ENCODE peak calls at places on chromosomes 1 and 21, in six cellular contexts. One of them, this sample, is unnamed.

GRCh38 chr1:220485791-220486190 is 42.1 kb upstream of the MARK1 start:
- DNase-seq in PC-3: no peak
- DNase-seq in ELR: no peak
- DNase-seq in dermis microvascular lymphatic vessel endothelial cell: no peak
- DNase-seq in bronchial epithelial cell: no peak
- DNase-seq in ovary: no peak
- DNase-seq in this sample: no peak

GRCh38 chr1:65170511-65171142 is 22.6 kb downstream of the AK4 start:
- DNase-seq in dermis microvascular lymphatic vessel endothelial cell: peak; percentile 74
- DNase-seq in bronchial epithelial cell: peak; percentile 47
- DNase-seq in ELR: no peak
- DNase-seq in ovary: no peak
- DNase-seq in PC-3: peak; percentile 64
- DNase-seq in this sample: no peak

GRCh38 chr21:36436829-36437744 is 42.8 kb downstream of the CLDN14 start:
- DNase-seq in ovary: no peak
- DNase-seq in PC-3: no peak
- DNase-seq in ELR: no peak
- DNase-seq in bronchial epithelial cell: no peak
- DNase-seq in dermis microvascular lymphatic vessel endothelial cell: no peak
- DNase-seq in this sample: no peak

GRCh38 chr1:55474168-55474786 is 259.1 kb upstream of the USP24 start:
- DNase-seq in dermis microvascular lymphatic vessel endothelial cell: peak; percentile 21
- DNase-seq in bronchial epithelial cell: peak; percentile 78
- DNase-seq in PC-3: peak; percentile 73
- DNase-seq in ELR: peak; percentile 50
- DNase-seq in ovary: no peak
- DNase-seq in this sample: peak; percentile 59

GRCh38 chr21:17391811-17392340 is 121.0 kb upstream of the CXADR start:
- DNase-seq in bronchial epithelial cell: peak; percentile 60
- DNase-seq in PC-3: peak; percentile 79
- DNase-seq in ELR: no peak
- DNase-seq in dermis microvascular lymphatic vessel endothelial cell: no peak
- DNase-seq in ovary: no peak
- DNase-seq in this sample: no peak

GRCh38 chr21:38956006-38956405 is 150.3 kb downstream of the ETS2 start:
- DNase-seq in ELR: no peak
- DNase-seq in dermis microvascular lymphatic vessel endothelial cell: no peak
- DNase-seq in bronchial epithelial cell: no peak
- DNase-seq in PC-3: no peak
- DNase-seq in ovary: no peak
- DNase-seq in this sample: no peak

GRCh38 chr1:53576381-53576801 is 117.2 kb downstream of the DMRTB1 start:
- DNase-seq in dermis microvascular lymphatic vessel endothelial cell: no peak
- DNase-seq in ovary: no peak
- DNase-seq in bronchial epithelial cell: no peak
- DNase-seq in ELR: no peak
- DNase-seq in PC-3: no peak
- DNase-seq in this sample: no peak

GRCh38 chr1:51063121-51063520 is 38.9 kb upstream of the C1orf185 start:
- DNase-seq in ovary: no peak
- DNase-seq in dermis microvascular lymphatic vessel endothelial cell: no peak
- DNase-seq in bronchial epithelial cell: peak; percentile 89
- DNase-seq in ELR: peak; percentile 95
- DNase-seq in PC-3: peak; percentile 98
- DNase-seq in this sample: peak; percentile 87

GRCh38 chr1:41444246-41444645 is 40.2 kb downstream of the EDN2 start:
- DNase-seq in ovary: no peak
- DNase-seq in ELR: no peak
- DNase-seq in dermis microvascular lymphatic vessel endothelial cell: no peak
- DNase-seq in PC-3: no peak
- DNase-seq in bronchial epithelial cell: no peak
- DNase-seq in this sample: no peak

GRCh38 chr1:201655243-201655642 is 116.3 kb downstream of the NAV1 start:
- DNase-seq in PC-3: no peak
- DNase-seq in bronchial epithelial cell: no peak
- DNase-seq in ELR: peak; percentile 64
- DNase-seq in ovary: no peak
- DNase-seq in dermis microvascular lymphatic vessel endothelial cell: no peak
- DNase-seq in this sample: no peak

GRCh38 chr1:17587693-17588047 is 48.2 kb downstream of the ARHGEF10L start:
- DNase-seq in ovary: no peak
- DNase-seq in PC-3: peak; percentile 23
- DNase-seq in ELR: peak; percentile 75
- DNase-seq in dermis microvascular lymphatic vessel endothelial cell: no peak
- DNase-seq in bronchial epithelial cell: no peak
- DNase-seq in this sample: peak; percentile 24

GRCh38 chr1:241465673-241466072 is 53.9 kb downstream of the FH start:
- DNase-seq in ovary: no peak
- DNase-seq in dermis microvascular lymphatic vessel endothelial cell: no peak
- DNase-seq in PC-3: peak; percentile 91
- DNase-seq in ELR: peak; percentile 34
- DNase-seq in bronchial epithelial cell: peak; percentile 61
- DNase-seq in this sample: peak; percentile 48